ENCODE peak calls at places on chromosomes 11 and 22, in seven cellular contexts. One of them, this sample, is unnamed.
A peak's percentile ranks its signal among the peaks of the same experiment; 100 is the strongest.

GRCh38 chr11:2825886-2826678 is 59.5 kb downstream of the CDKN1C start:
- DNase-seq in stimulated activated CD4-positive, alpha-beta T cell treated with anti-CD3 and anti-CD28 coated beads, Interleukin-1b, Interleukin-23, amount 100 ng/mL, for 24 hours: no peak
- DNase-seq in stimulated activated naive CD8-positive, alpha-beta T cell treated with anti-CD3 and anti-CD28 coated beads, Interleukin-15, Interleukin-2, amounts not matched to agents 100 U/mL and 50 U/mL, for 24 hours: peak; percentile 18
- DNase-seq in stimulated activated naive CD4-positive, alpha-beta T cell: no peak
- DNase-seq in DMS153: no peak
- DNase-seq in ELR: peak; percentile 92
- DNase-seq in left ventricle myocardium inferior: peak; percentile 60
- DNase-seq in this sample: peak; percentile 92

GRCh38 chr11:77113382-77114088 is 10.9 kb downstream of the OMP start:
- DNase-seq in left ventricle myocardium inferior: no peak
- DNase-seq in DMS153: no peak
- DNase-seq in stimulated activated naive CD8-positive, alpha-beta T cell treated with anti-CD3 and anti-CD28 coated beads, Interleukin-15, Interleukin-2, amounts not matched to agents 100 U/mL and 50 U/mL, for 24 hours: peak; percentile 37
- DNase-seq in stimulated activated naive CD4-positive, alpha-beta T cell: no peak
- DNase-seq in stimulated activated CD4-positive, alpha-beta T cell treated with anti-CD3 and anti-CD28 coated beads, Interleukin-1b, Interleukin-23, amount 100 ng/mL, for 24 hours: no peak
- DNase-seq in ELR: peak; percentile 66
- DNase-seq in this sample: peak; percentile 63

GRCh38 chr22:29879738-29880137 is 3.2 kb upstream of the MTMR3 start:
- DNase-seq in stimulated activated CD4-positive, alpha-beta T cell treated with anti-CD3 and anti-CD28 coated beads, Interleukin-1b, Interleukin-23, amount 100 ng/mL, for 24 hours: no peak
- DNase-seq in stimulated activated naive CD8-positive, alpha-beta T cell treated with anti-CD3 and anti-CD28 coated beads, Interleukin-15, Interleukin-2, amounts not matched to agents 100 U/mL and 50 U/mL, for 24 hours: peak; percentile 22
- DNase-seq in stimulated activated naive CD4-positive, alpha-beta T cell: no peak
- DNase-seq in ELR: peak; percentile 30
- DNase-seq in left ventricle myocardium inferior: no peak
- DNase-seq in DMS153: no peak
- DNase-seq in this sample: no peak

GRCh38 chr11:34613462-34614183 is 7.3 kb upstream of the EHF start:
- DNase-seq in stimulated activated CD4-positive, alpha-beta T cell treated with anti-CD3 and anti-CD28 coated beads, Interleukin-1b, Interleukin-23, amount 100 ng/mL, for 24 hours: no peak
- DNase-seq in stimulated activated naive CD8-positive, alpha-beta T cell treated with anti-CD3 and anti-CD28 coated beads, Interleukin-15, Interleukin-2, amounts not matched to agents 100 U/mL and 50 U/mL, for 24 hours: no peak
- DNase-seq in stimulated activated naive CD4-positive, alpha-beta T cell: no peak
- DNase-seq in left ventricle myocardium inferior: no peak
- DNase-seq in DMS153: no peak
- DNase-seq in ELR: no peak
- DNase-seq in this sample: no peak

GRCh38 chr11:114448749-114449484 is 9.7 kb downstream of the REXO2 start:
- DNase-seq in DMS153: no peak
- DNase-seq in left ventricle myocardium inferior: no peak
- DNase-seq in ELR: peak; percentile 37
- DNase-seq in stimulated activated CD4-positive, alpha-beta T cell treated with anti-CD3 and anti-CD28 coated beads, Interleukin-1b, Interleukin-23, amount 100 ng/mL, for 24 hours: no peak
- DNase-seq in stimulated activated naive CD8-positive, alpha-beta T cell treated with anti-CD3 and anti-CD28 coated beads, Interleukin-15, Interleukin-2, amounts not matched to agents 100 U/mL and 50 U/mL, for 24 hours: no peak
- DNase-seq in stimulated activated naive CD4-positive, alpha-beta T cell: no peak
- DNase-seq in this sample: no peak

GRCh38 chr22:36772451-36772850 is 3.5 kb downstream of the IFT27 start:
- DNase-seq in stimulated activated naive CD8-positive, alpha-beta T cell treated with anti-CD3 and anti-CD28 coated beads, Interleukin-15, Interleukin-2, amounts not matched to agents 100 U/mL and 50 U/mL, for 24 hours: no peak
- DNase-seq in left ventricle myocardium inferior: no peak
- DNase-seq in stimulated activated naive CD4-positive, alpha-beta T cell: no peak
- DNase-seq in ELR: no peak
- DNase-seq in DMS153: no peak
- DNase-seq in stimulated activated CD4-positive, alpha-beta T cell treated with anti-CD3 and anti-CD28 coated beads, Interleukin-1b, Interleukin-23, amount 100 ng/mL, for 24 hours: no peak
- DNase-seq in this sample: no peak

GRCh38 chr11:35404397-35404775 is 15.0 kb downstream of the SLC1A2 start:
- DNase-seq in left ventricle myocardium inferior: no peak
- DNase-seq in stimulated activated naive CD8-positive, alpha-beta T cell treated with anti-CD3 and anti-CD28 coated beads, Interleukin-15, Interleukin-2, amounts not matched to agents 100 U/mL and 50 U/mL, for 24 hours: peak; percentile 48
- DNase-seq in DMS153: peak; percentile 7
- DNase-seq in ELR: peak; percentile 60
- DNase-seq in stimulated activated CD4-positive, alpha-beta T cell treated with anti-CD3 and anti-CD28 coated beads, Interleukin-1b, Interleukin-23, amount 100 ng/mL, for 24 hours: no peak
- DNase-seq in stimulated activated naive CD4-positive, alpha-beta T cell: peak; percentile 4
- DNase-seq in this sample: no peak

GRCh38 chr22:20056161-20056560 is 23.9 kb upstream of the DGCR8 start:
- DNase-seq in stimulated activated CD4-positive, alpha-beta T cell treated with anti-CD3 and anti-CD28 coated beads, Interleukin-1b, Interleukin-23, amount 100 ng/mL, for 24 hours: no peak
- DNase-seq in left ventricle myocardium inferior: no peak
- DNase-seq in stimulated activated naive CD4-positive, alpha-beta T cell: no peak
- DNase-seq in DMS153: no peak
- DNase-seq in ELR: no peak
- DNase-seq in stimulated activated naive CD8-positive, alpha-beta T cell treated with anti-CD3 and anti-CD28 coated beads, Interleukin-15, Interleukin-2, amounts not matched to agents 100 U/mL and 50 U/mL, for 24 hours: no peak
- DNase-seq in this sample: no peak

GRCh38 chr11:81449588-81450155 is 1284.0 kb downstream of the FAM181B start:
- DNase-seq in stimulated activated naive CD8-positive, alpha-beta T cell treated with anti-CD3 and anti-CD28 coated beads, Interleukin-15, Interleukin-2, amounts not matched to agents 100 U/mL and 50 U/mL, for 24 hours: no peak
- DNase-seq in ELR: no peak
- DNase-seq in DMS153: no peak
- DNase-seq in stimulated activated naive CD4-positive, alpha-beta T cell: no peak
- DNase-seq in stimulated activated CD4-positive, alpha-beta T cell treated with anti-CD3 and anti-CD28 coated beads, Interleukin-1b, Interleukin-23, amount 100 ng/mL, for 24 hours: no peak
- DNase-seq in left ventricle myocardium inferior: no peak
- DNase-seq in this sample: no peak

GRCh38 chr11:66188580-66188979 is 79.9 kb upstream of the RAB1B start:
- DNase-seq in stimulated activated CD4-positive, alpha-beta T cell treated with anti-CD3 and anti-CD28 coated beads, Interleukin-1b, Interleukin-23, amount 100 ng/mL, for 24 hours: no peak
- DNase-seq in left ventricle myocardium inferior: no peak
- DNase-seq in stimulated activated naive CD4-positive, alpha-beta T cell: no peak
- DNase-seq in DMS153: no peak
- DNase-seq in stimulated activated naive CD8-positive, alpha-beta T cell treated with anti-CD3 and anti-CD28 coated beads, Interleukin-15, Interleukin-2, amounts not matched to agents 100 U/mL and 50 U/mL, for 24 hours: no peak
- DNase-seq in ELR: peak; percentile 87
- DNase-seq in this sample: no peak

GRCh38 chr11:58028687-58029411 is 1.9 kb upstream of the OR6Q1 start:
- DNase-seq in stimulated activated naive CD4-positive, alpha-beta T cell: no peak
- DNase-seq in stimulated activated CD4-positive, alpha-beta T cell treated with anti-CD3 and anti-CD28 coated beads, Interleukin-1b, Interleukin-23, amount 100 ng/mL, for 24 hours: no peak
- DNase-seq in ELR: no peak
- DNase-seq in DMS153: no peak
- DNase-seq in left ventricle myocardium inferior: no peak
- DNase-seq in stimulated activated naive CD8-positive, alpha-beta T cell treated with anti-CD3 and anti-CD28 coated beads, Interleukin-15, Interleukin-2, amounts not matched to agents 100 U/mL and 50 U/mL, for 24 hours: no peak
- DNase-seq in this sample: no peak

GRCh38 chr22:29269731-29270474 is 1.8 kb downstream of the EWSR1 start:
- DNase-seq in left ventricle myocardium inferior: no peak
- DNase-seq in ELR: peak; percentile 47
- DNase-seq in stimulated activated naive CD4-positive, alpha-beta T cell: peak; percentile 28
- DNase-seq in stimulated activated CD4-positive, alpha-beta T cell treated with anti-CD3 and anti-CD28 coated beads, Interleukin-1b, Interleukin-23, amount 100 ng/mL, for 24 hours: no peak
- DNase-seq in DMS153: no peak
- DNase-seq in stimulated activated naive CD8-positive, alpha-beta T cell treated with anti-CD3 and anti-CD28 coated beads, Interleukin-15, Interleukin-2, amounts not matched to agents 100 U/mL and 50 U/mL, for 24 hours: peak; percentile 17
- DNase-seq in this sample: no peak

GRCh38 chr11:71544525-71545214 is 3.5 kb upstream of the KRTAP5-9 start:
- DNase-seq in ELR: no peak
- DNase-seq in stimulated activated CD4-positive, alpha-beta T cell treated with anti-CD3 and anti-CD28 coated beads, Interleukin-1b, Interleukin-23, amount 100 ng/mL, for 24 hours: no peak
- DNase-seq in stimulated activated naive CD8-positive, alpha-beta T cell treated with anti-CD3 and anti-CD28 coated beads, Interleukin-15, Interleukin-2, amounts not matched to agents 100 U/mL and 50 U/mL, for 24 hours: no peak
- DNase-seq in left ventricle myocardium inferior: no peak
- DNase-seq in stimulated activated naive CD4-positive, alpha-beta T cell: no peak
- DNase-seq in DMS153: no peak
- DNase-seq in this sample: no peak

GRCh38 chr11:29018631-29019030 is 910.4 kb downstream of the METTL15 start:
- DNase-seq in stimulated activated naive CD8-positive, alpha-beta T cell treated with anti-CD3 and anti-CD28 coated beads, Interleukin-15, Interleukin-2, amounts not matched to agents 100 U/mL and 50 U/mL, for 24 hours: no peak
- DNase-seq in stimulated activated CD4-positive, alpha-beta T cell treated with anti-CD3 and anti-CD28 coated beads, Interleukin-1b, Interleukin-23, amount 100 ng/mL, for 24 hours: no peak
- DNase-seq in left ventricle myocardium inferior: no peak
- DNase-seq in ELR: peak; percentile 91
- DNase-seq in DMS153: peak; percentile 29
- DNase-seq in stimulated activated naive CD4-positive, alpha-beta T cell: no peak
- DNase-seq in this sample: no peak

GRCh38 chr11:123461164-123461563 is 31.1 kb downstream of the GRAMD1B start:
- DNase-seq in stimulated activated naive CD8-positive, alpha-beta T cell treated with anti-CD3 and anti-CD28 coated beads, Interleukin-15, Interleukin-2, amounts not matched to agents 100 U/mL and 50 U/mL, for 24 hours: no peak
- DNase-seq in ELR: no peak
- DNase-seq in left ventricle myocardium inferior: peak; percentile 78
- DNase-seq in stimulated activated CD4-positive, alpha-beta T cell treated with anti-CD3 and anti-CD28 coated beads, Interleukin-1b, Interleukin-23, amount 100 ng/mL, for 24 hours: no peak
- DNase-seq in stimulated activated naive CD4-positive, alpha-beta T cell: no peak
- DNase-seq in DMS153: no peak
- DNase-seq in this sample: no peak

GRCh38 chr11:8357891-8358566 is 94.4 kb upstream of the LMO1 start:
- DNase-seq in DMS153: no peak
- DNase-seq in stimulated activated naive CD8-positive, alpha-beta T cell treated with anti-CD3 and anti-CD28 coated beads, Interleukin-15, Interleukin-2, amounts not matched to agents 100 U/mL and 50 U/mL, for 24 hours: no peak
- DNase-seq in stimulated activated naive CD4-positive, alpha-beta T cell: no peak
- DNase-seq in stimulated activated CD4-positive, alpha-beta T cell treated with anti-CD3 and anti-CD28 coated beads, Interleukin-1b, Interleukin-23, amount 100 ng/mL, for 24 hours: no peak
- DNase-seq in ELR: no peak
- DNase-seq in left ventricle myocardium inferior: no peak
- DNase-seq in this sample: no peak

GRCh38 chr11:132114743-132115142 is 744.3 kb downstream of the NTM start:
- DNase-seq in ELR: no peak
- DNase-seq in stimulated activated naive CD8-positive, alpha-beta T cell treated with anti-CD3 and anti-CD28 coated beads, Interleukin-15, Interleukin-2, amounts not matched to agents 100 U/mL and 50 U/mL, for 24 hours: no peak
- DNase-seq in DMS153: no peak
- DNase-seq in stimulated activated naive CD4-positive, alpha-beta T cell: no peak
- DNase-seq in stimulated activated CD4-positive, alpha-beta T cell treated with anti-CD3 and anti-CD28 coated beads, Interleukin-1b, Interleukin-23, amount 100 ng/mL, for 24 hours: no peak
- DNase-seq in left ventricle myocardium inferior: no peak
- DNase-seq in this sample: no peak

GRCh38 chr11:91869751-91870150 is 354.9 kb upstream of the FAT3 start:
- DNase-seq in stimulated activated naive CD4-positive, alpha-beta T cell: no peak
- DNase-seq in stimulated activated CD4-positive, alpha-beta T cell treated with anti-CD3 and anti-CD28 coated beads, Interleukin-1b, Interleukin-23, amount 100 ng/mL, for 24 hours: no peak
- DNase-seq in stimulated activated naive CD8-positive, alpha-beta T cell treated with anti-CD3 and anti-CD28 coated beads, Interleukin-15, Interleukin-2, amounts not matched to agents 100 U/mL and 50 U/mL, for 24 hours: no peak
- DNase-seq in left ventricle myocardium inferior: no peak
- DNase-seq in ELR: no peak
- DNase-seq in DMS153: no peak
- DNase-seq in this sample: no peak

GRCh38 chr11:78350646-78351165 is 66.9 kb downstream of the GAB2 start:
- DNase-seq in DMS153: no peak
- DNase-seq in ELR: peak; percentile 32
- DNase-seq in stimulated activated CD4-positive, alpha-beta T cell treated with anti-CD3 and anti-CD28 coated beads, Interleukin-1b, Interleukin-23, amount 100 ng/mL, for 24 hours: no peak
- DNase-seq in stimulated activated naive CD8-positive, alpha-beta T cell treated with anti-CD3 and anti-CD28 coated beads, Interleukin-15, Interleukin-2, amounts not matched to agents 100 U/mL and 50 U/mL, for 24 hours: no peak
- DNase-seq in left ventricle myocardium inferior: no peak
- DNase-seq in stimulated activated naive CD4-positive, alpha-beta T cell: no peak
- DNase-seq in this sample: no peak

GRCh38 chr11:1633864-1634263 is 4.3 kb downstream of the KRTAP5-5 start:
- DNase-seq in left ventricle myocardium inferior: no peak
- DNase-seq in DMS153: no peak
- DNase-seq in ELR: no peak
- DNase-seq in stimulated activated naive CD4-positive, alpha-beta T cell: no peak
- DNase-seq in stimulated activated naive CD8-positive, alpha-beta T cell treated with anti-CD3 and anti-CD28 coated beads, Interleukin-15, Interleukin-2, amounts not matched to agents 100 U/mL and 50 U/mL, for 24 hours: no peak
- DNase-seq in stimulated activated CD4-positive, alpha-beta T cell treated with anti-CD3 and anti-CD28 coated beads, Interleukin-1b, Interleukin-23, amount 100 ng/mL, for 24 hours: no peak
- DNase-seq in this sample: no peak